ENCODE peak calls at places on chromosomes 4 and X, in seven cellular contexts. One of them, this sample, is unnamed.

GRCh38 chr4:89161841-89162240 is 50.5 kb downstream of the TIGD2 start:
- DNase-seq in prostate gland: no peak
- DNase-seq in OCI-LY7: no peak
- DNase-seq in breast epithelium: no peak
- DNase-seq in ascending aorta: no peak
- DNase-seq in GM23248: peak; percentile 69
- DNase-seq in SK-N-SH: no peak
- DNase-seq in this sample: no peak

GRCh38 chr4:83890231-83890630 is 354.3 kb downstream of the GPAT3 start:
- DNase-seq in prostate gland: no peak
- DNase-seq in breast epithelium: no peak
- DNase-seq in GM23248: peak; percentile 58
- DNase-seq in OCI-LY7: no peak
- DNase-seq in ascending aorta: no peak
- DNase-seq in SK-N-SH: no peak
- DNase-seq in this sample: no peak

GRCh38 chrX:51894697-51895336 is 1.4 kb downstream of the MAGED1 start:
- DNase-seq in ascending aorta: no peak
- DNase-seq in OCI-LY7: no peak
- DNase-seq in GM23248: peak; percentile 52
- DNase-seq in breast epithelium: no peak
- DNase-seq in prostate gland: no peak
- DNase-seq in SK-N-SH: peak; percentile 46
- DNase-seq in this sample: peak; percentile 76

GRCh38 chrX:153444333-153445011 is 1.4 kb downstream of the TREX2 start:
- DNase-seq in ascending aorta: no peak
- DNase-seq in breast epithelium: no peak
- DNase-seq in SK-N-SH: no peak
- DNase-seq in prostate gland: no peak
- DNase-seq in OCI-LY7: no peak
- DNase-seq in GM23248: no peak
- DNase-seq in this sample: no peak

GRCh38 chr4:90127223-90127705 is at the start of gene CCSER1:
- DNase-seq in SK-N-SH: peak; percentile 90
- DNase-seq in OCI-LY7: no peak
- DNase-seq in prostate gland: peak; percentile 80
- DNase-seq in breast epithelium: peak; percentile 87
- DNase-seq in GM23248: peak; percentile 20
- DNase-seq in ascending aorta: peak; percentile 75
- DNase-seq in this sample: peak; percentile 27

GRCh38 chrX:101337776-101338271 is 10.7 kb downstream of the TIMM8A start:
- DNase-seq in SK-N-SH: no peak
- DNase-seq in OCI-LY7: no peak
- DNase-seq in prostate gland: no peak
- DNase-seq in ascending aorta: no peak
- DNase-seq in breast epithelium: no peak
- DNase-seq in GM23248: no peak
- DNase-seq in this sample: no peak

GRCh38 chr4:4662230-4662629 is 120.4 kb upstream of the STX18 start:
- DNase-seq in SK-N-SH: no peak
- DNase-seq in OCI-LY7: no peak
- DNase-seq in prostate gland: no peak
- DNase-seq in GM23248: no peak
- DNase-seq in ascending aorta: no peak
- DNase-seq in breast epithelium: no peak
- DNase-seq in this sample: no peak

GRCh38 chr4:91427171-91427570 is 876.6 kb upstream of the GRID2 start:
- DNase-seq in OCI-LY7: no peak
- DNase-seq in SK-N-SH: no peak
- DNase-seq in GM23248: no peak
- DNase-seq in ascending aorta: no peak
- DNase-seq in breast epithelium: no peak
- DNase-seq in prostate gland: no peak
- DNase-seq in this sample: no peak

GRCh38 chrX:3257471-3257870 is 89.0 kb downstream of the MXRA5 start:
- DNase-seq in prostate gland: no peak
- DNase-seq in ascending aorta: no peak
- DNase-seq in GM23248: no peak
- DNase-seq in breast epithelium: no peak
- DNase-seq in OCI-LY7: no peak
- DNase-seq in SK-N-SH: no peak
- DNase-seq in this sample: no peak

GRCh38 chr4:152073738-152074137 is 312.9 kb upstream of the GATB start:
- DNase-seq in OCI-LY7: no peak
- DNase-seq in breast epithelium: no peak
- DNase-seq in prostate gland: no peak
- DNase-seq in SK-N-SH: no peak
- DNase-seq in GM23248: peak; percentile 58
- DNase-seq in ascending aorta: no peak
- DNase-seq in this sample: peak; percentile 90

GRCh38 chr4:26962720-26963119 is 102.1 kb downstream of the STIM2 start:
- DNase-seq in GM23248: no peak
- DNase-seq in prostate gland: no peak
- DNase-seq in ascending aorta: no peak
- DNase-seq in SK-N-SH: no peak
- DNase-seq in breast epithelium: no peak
- DNase-seq in OCI-LY7: no peak
- DNase-seq in this sample: no peak

GRCh38 chr4:26959654-26960047 is 99.0 kb downstream of the STIM2 start:
- DNase-seq in GM23248: no peak
- DNase-seq in OCI-LY7: no peak
- DNase-seq in breast epithelium: no peak
- DNase-seq in ascending aorta: no peak
- DNase-seq in SK-N-SH: no peak
- DNase-seq in prostate gland: no peak
- DNase-seq in this sample: no peak

GRCh38 chr4:26964994-26965393 is 104.4 kb downstream of the STIM2 start:
- DNase-seq in GM23248: no peak
- DNase-seq in SK-N-SH: no peak
- DNase-seq in OCI-LY7: no peak
- DNase-seq in ascending aorta: no peak
- DNase-seq in breast epithelium: no peak
- DNase-seq in prostate gland: no peak
- DNase-seq in this sample: no peak

GRCh38 chr4:26958925-26959653 is 98.4 kb downstream of the STIM2 start:
- DNase-seq in OCI-LY7: no peak
- DNase-seq in breast epithelium: no peak
- DNase-seq in GM23248: no peak
- DNase-seq in prostate gland: no peak
- DNase-seq in SK-N-SH: no peak
- DNase-seq in ascending aorta: no peak
- DNase-seq in this sample: no peak

DNA sequence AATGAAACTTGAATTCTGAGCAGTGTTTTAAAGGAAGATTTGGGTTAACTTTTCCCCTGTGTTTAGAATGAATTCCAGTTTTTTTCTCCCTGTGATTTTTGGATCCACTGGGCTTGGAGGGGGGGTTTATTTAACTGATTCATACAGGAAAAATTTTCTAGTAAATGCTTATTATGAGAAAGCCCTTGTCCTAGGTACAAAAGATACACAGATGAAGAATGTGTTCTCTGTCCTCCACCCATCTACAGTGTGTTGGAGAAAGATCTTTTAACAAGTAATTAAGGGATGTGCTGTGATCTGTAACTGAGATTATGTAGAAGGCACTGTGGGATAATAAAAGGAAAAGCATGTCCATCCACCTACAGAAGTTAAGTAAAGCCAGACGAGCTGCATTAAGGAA is 103.9 kb downstream of the STIM2 start:
- DNase-seq in prostate gland: no peak
- DNase-seq in OCI-LY7: no peak
- DNase-seq in breast epithelium: no peak
- DNase-seq in ascending aorta: no peak
- DNase-seq in GM23248: peak; percentile 19
- DNase-seq in SK-N-SH: no peak
- DNase-seq in this sample: no peak
- H3K36me3 ChIP-seq in prostate gland: no peaks in the 10 kb centered on the region
- H3K36me3 ChIP-seq in OCI-LY7: peaks cover 85% of the 10 kb centered on the region
- H3K36me3 ChIP-seq in breast epithelium: no peaks in the 10 kb centered on the region
- H3K36me3 ChIP-seq in ascending aorta: no peaks in the 10 kb centered on the region
- H3K36me3 ChIP-seq in GM23248: no peaks in the 10 kb centered on the region
- H3K36me3 ChIP-seq in SK-N-SH: no peaks in the 10 kb centered on the region
- H3K36me3 ChIP-seq in this sample: no peaks in the 10 kb centered on the region

GRCh38 chr4:39821951-39822350 is 124.0 kb downstream of the UBE2K start:
- DNase-seq in OCI-LY7: no peak
- DNase-seq in prostate gland: no peak
- DNase-seq in GM23248: no peak
- DNase-seq in SK-N-SH: no peak
- DNase-seq in breast epithelium: no peak
- DNase-seq in ascending aorta: no peak
- DNase-seq in this sample: no peak

GRCh38 chr4:39823193-39823592 is 125.3 kb downstream of the UBE2K start:
- DNase-seq in ascending aorta: no peak
- DNase-seq in GM23248: peak; percentile 61
- DNase-seq in OCI-LY7: no peak
- DNase-seq in breast epithelium: no peak
- DNase-seq in prostate gland: no peak
- DNase-seq in SK-N-SH: no peak
- DNase-seq in this sample: no peak

GRCh38 chr4:39820186-39820585 is 122.2 kb downstream of the UBE2K start:
- DNase-seq in GM23248: no peak
- DNase-seq in breast epithelium: no peak
- DNase-seq in prostate gland: no peak
- DNase-seq in OCI-LY7: no peak
- DNase-seq in ascending aorta: no peak
- DNase-seq in SK-N-SH: no peak
- DNase-seq in this sample: no peak

GRCh38 chr4:39825090-39825489 is 127.2 kb downstream of the UBE2K start:
- DNase-seq in breast epithelium: no peak
- DNase-seq in SK-N-SH: no peak
- DNase-seq in prostate gland: no peak
- DNase-seq in GM23248: no peak
- DNase-seq in ascending aorta: no peak
- DNase-seq in OCI-LY7: no peak
- DNase-seq in this sample: no peak

GRCh38 chr4:39825741-39826231 is 127.8 kb downstream of the UBE2K start:
- DNase-seq in SK-N-SH: no peak
- DNase-seq in breast epithelium: no peak
- DNase-seq in prostate gland: no peak
- DNase-seq in GM23248: peak; percentile 50
- DNase-seq in OCI-LY7: no peak
- DNase-seq in ascending aorta: no peak
- DNase-seq in this sample: peak; percentile 55
- H3K36me3 ChIP-seq in SK-N-SH: peaks cover 53% of the 10 kb centered on the region
- H3K36me3 ChIP-seq in breast epithelium: peaks cover 7% of the 10 kb centered on the region
- H3K36me3 ChIP-seq in prostate gland: no peaks in the 10 kb centered on the region
- H3K36me3 ChIP-seq in GM23248: peaks cover 16% of the 10 kb centered on the region
- H3K36me3 ChIP-seq in OCI-LY7: peaks cover 83% of the 10 kb centered on the region
- H3K36me3 ChIP-seq in ascending aorta: peaks cover 11% of the 10 kb centered on the region
- H3K36me3 ChIP-seq in this sample: no peaks in the 10 kb centered on the region

DNA sequence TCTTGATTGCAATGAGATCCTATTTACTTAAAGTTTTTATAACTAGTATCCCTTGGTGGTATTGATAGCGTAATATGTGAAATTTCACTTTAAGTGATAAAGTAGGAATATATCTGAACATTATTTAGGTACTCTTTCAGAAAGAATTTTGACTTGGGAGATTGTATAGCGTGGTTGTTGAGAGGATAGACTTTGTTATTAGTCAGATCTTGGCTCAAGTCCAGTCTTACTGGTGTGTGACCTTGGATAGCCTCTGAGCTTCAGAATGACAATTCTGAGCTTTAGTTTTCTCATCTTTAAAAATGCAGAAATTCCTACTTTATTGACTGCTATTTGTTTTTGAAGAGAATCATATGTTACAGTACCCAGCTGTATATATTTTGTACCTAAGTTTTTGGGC is 32.6 kb downstream of the DCK start:
- DNase-seq in SK-N-SH: peak; percentile 16
- DNase-seq in OCI-LY7: no peak
- DNase-seq in GM23248: peak; percentile 88
- DNase-seq in breast epithelium: no peak
- DNase-seq in prostate gland: no peak
- DNase-seq in ascending aorta: no peak
- DNase-seq in this sample: peak; percentile 55
- H3K36me3 ChIP-seq in SK-N-SH: peaks cover 47% of the 10 kb centered on the region
- H3K36me3 ChIP-seq in OCI-LY7: peaks cover 99% of the 10 kb centered on the region
- H3K36me3 ChIP-seq in GM23248: peaks cover 7% of the 10 kb centered on the region
- H3K36me3 ChIP-seq in breast epithelium: no peaks in the 10 kb centered on the region
- H3K36me3 ChIP-seq in prostate gland: no peaks in the 10 kb centered on the region
- H3K36me3 ChIP-seq in ascending aorta: peaks cover 8% of the 10 kb centered on the region
- H3K36me3 ChIP-seq in this sample: no peaks in the 10 kb centered on the region

DNA sequence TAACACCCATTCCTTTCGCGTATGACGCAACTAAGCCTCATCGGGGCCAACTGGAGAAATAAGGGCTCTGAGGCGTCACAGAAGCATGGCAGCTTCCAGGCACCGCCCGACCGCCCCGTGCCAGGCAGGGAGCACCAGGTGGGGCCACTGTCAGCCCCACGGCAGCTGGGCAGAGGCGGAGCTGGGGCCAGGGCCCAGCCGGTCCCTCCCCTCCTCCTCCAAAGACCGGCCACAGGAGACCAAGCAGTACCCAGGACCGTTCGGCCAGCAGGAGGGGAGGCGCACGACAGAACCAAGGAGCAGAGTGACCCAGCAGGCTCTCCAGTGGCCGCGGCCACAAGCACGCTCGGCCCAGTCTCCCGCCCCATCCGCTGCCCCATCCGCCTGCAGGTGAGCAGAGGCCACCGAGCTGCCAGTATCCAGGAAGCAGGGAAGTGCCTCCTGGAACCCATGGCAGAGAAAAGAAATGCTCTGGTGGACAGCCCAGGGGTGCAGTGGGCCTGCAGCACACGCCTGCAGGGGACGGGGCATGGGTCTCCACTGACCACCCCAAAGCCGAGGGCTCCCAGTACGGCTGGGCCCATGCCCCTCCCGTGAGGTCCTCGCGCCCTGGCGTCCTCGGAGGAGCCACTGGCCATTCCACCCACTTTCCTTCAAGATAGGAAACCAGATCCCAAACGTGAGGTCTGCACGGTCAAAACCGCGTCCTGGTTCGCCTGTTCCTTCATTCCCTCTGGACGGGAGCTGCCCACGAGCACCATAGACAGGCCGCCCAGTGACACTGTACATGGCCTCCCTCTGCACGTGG is 9.6 kb downstream of the CTBP1 start:
- DNase-seq in ascending aorta: peak; percentile 62
- DNase-seq in GM23248: no peak
- DNase-seq in prostate gland: no peak
- DNase-seq in OCI-LY7: no peak
- DNase-seq in breast epithelium: no peak
- DNase-seq in SK-N-SH: peak; percentile 20
- DNase-seq in this sample: peak; percentile 31
- H3K36me3 ChIP-seq in ascending aorta: peaks cover 62% of the 10 kb centered on the region
- H3K36me3 ChIP-seq in GM23248: peaks cover 3% of the 10 kb centered on the region
- H3K36me3 ChIP-seq in prostate gland: no peaks in the 10 kb centered on the region
- H3K36me3 ChIP-seq in OCI-LY7: peaks cover 58% of the 10 kb centered on the region
- H3K36me3 ChIP-seq in breast epithelium: peaks cover 4% of the 10 kb centered on the region
- H3K36me3 ChIP-seq in SK-N-SH: peaks cover 6% of the 10 kb centered on the region
- H3K36me3 ChIP-seq in this sample: peaks cover 47% of the 10 kb centered on the region